ENCODE peak calls at places on chromosomes 13 and 19, in seven cellular contexts. U is Caco-2, P is neural crest cell, Y is breast epithelium, X is left ventricle myocardium inferior, H is thoracic aorta, T is GM20000. M is an unnamed sample.

GRCh38 chr19:8569066-8569761 is 8.0 kb downstream of the MYO1F start:
- DNase-seq in U (no peak), T (peak), P (no peak), X (peak), H (no peak), Y (no peak), M (peak)

GRCh38 chr13:113371061-113371460 is 7.1 kb upstream of the GRTP1 start:
- DNase-seq in U (no peak), P (no peak), X (no peak), H (no peak), T (no peak), Y (no peak), M (no peak)

GRCh38 chr13:27534108-27534975 is 84.0 kb upstream of the MTIF3 start:
- DNase-seq in P (no peak), H (no peak), X (no peak), T (no peak), Y (no peak), U (no peak), M (no peak)

GRCh38 chr19:3387645-3388589 is 21.5 kb downstream of the NFIC start:
- DNase-seq in T (no peak), Y (peak), U (no peak), X (peak), P (no peak), H (no peak), M (no peak)

GRCh38 chr13:22325761-22326160 is 654.9 kb downstream of the FGF9 start:
- DNase-seq in P (no peak), X (no peak), Y (no peak), U (no peak), H (no peak), T (no peak), M (no peak)

GRCh38 chr13:97302611-97303010 is 80.5 kb downstream of the MBNL2 start:
- DNase-seq in X (no peak), P (no peak), T (no peak), Y (no peak), U (no peak), H (no peak), M (no peak)

GRCh38 chr19:2381151-2381822 is 21.2 kb downstream of the TMPRSS9 start:
- DNase-seq in H (no peak), U (no peak), T (no peak), X (no peak), P (peak), Y (no peak), M (no peak)

GRCh38 chr19:38304352-38304865 is 358 bp downstream of the C19orf33 start:
- DNase-seq in P (no peak), X (no peak), T (no peak), H (no peak), Y (no peak), U (no peak), M (no peak)

GRCh38 chr13:100338265-100338664 is 249.4 kb downstream of the PCCA start:
- DNase-seq in H (no peak), X (no peak), P (no peak), Y (no peak), U (no peak), T (no peak), M (no peak)

GRCh38 chr13:25214371-25215252 is 42.5 kb upstream of the AMER2 start:
- DNase-seq in H (no peak), P (no peak), T (no peak), U (peak), Y (no peak), X (no peak), M (no peak)

GRCh38 chr13:48594080-48594815 is 59.5 kb upstream of the CYSLTR2 start:
- DNase-seq in Y (no peak), X (no peak), H (no peak), P (no peak), U (no peak), T (no peak), M (no peak)

GRCh38 chr13:97005631-97006262 is 11.5 kb upstream of the OXGR1 start:
- DNase-seq in P (no peak), Y (no peak), H (no peak), U (no peak), T (no peak), X (no peak), M (no peak)

GRCh38 chr13:75308222-75308621 is 173.7 kb downstream of the TBC1D4 start:
- DNase-seq in Y (no peak), P (no peak), X (no peak), H (no peak), T (no peak), U (no peak), M (no peak)

GRCh38 chr19:28633223-28634030 is 579.5 kb downstream of the UQCRFS1 start:
- DNase-seq in P (peak), X (no peak), U (peak), Y (no peak), H (no peak), T (peak), M (no peak)

GRCh38 chr13:83498486-83499190 is 383.6 kb downstream of the SLITRK1 start:
- DNase-seq in H (no peak), P (no peak), U (no peak), Y (no peak), X (no peak), T (no peak), M (no peak)

GRCh38 chr13:33262069-33262487 is 23.5 kb downstream of the STARD13 start:
- DNase-seq in H (no peak), X (no peak), P (no peak), Y (no peak), T (no peak), U (no peak), M (no peak)

GRCh38 chr19:12841094-12841493 is 2.8 kb downstream of the MAST1 start:
- DNase-seq in U (no peak), T (no peak), X (no peak), P (peak), Y (no peak), H (no peak), M (no peak)

GRCh38 chr19:661427-662196 is 1.4 kb downstream of the RNF126 start:
- DNase-seq in X (no peak), U (no peak), Y (no peak), T (peak), P (no peak), H (no peak), M (no peak)

GRCh38 chr13:84845875-84846619 is 953.2 kb downstream of the SLITRK6 start:
- DNase-seq in H (no peak), P (no peak), Y (no peak), X (no peak), U (no peak), T (no peak), M (no peak)

GRCh38 chr13:59689057-59689456 is 474.7 kb downstream of the DIAPH3 start:
- DNase-seq in Y (no peak), T (no peak), P (no peak), U (no peak), X (no peak), H (no peak), M (no peak)

GRCh38 chr19:43408043-43408442 is 6.6 kb upstream of the TEX101 start:
- DNase-seq in U (no peak), X (no peak), P (no peak), H (no peak), T (no peak), Y (no peak), M (no peak)

GRCh38 chr13:95809429-95809828 is 132.5 kb downstream of the DNAJC3 start:
- DNase-seq in H (no peak), P (no peak), X (no peak), T (no peak), U (no peak), Y (no peak), M (no peak)

GRCh38 chr19:33193864-33194362 is at the start of gene LRP3:
- DNase-seq in H (no peak), Y (no peak), P (peak), X (peak), U (peak), T (no peak), M (no peak)

GRCh38 chr13:112685856-112686255 is 4.0 kb upstream of the ATP11A start:
- DNase-seq in P (no peak), U (no peak), T (no peak), H (no peak), X (no peak), Y (no peak), M (no peak)

GRCh38 chr13:46571189-46571901 is 18.4 kb downstream of the LRCH1 start:
- DNase-seq in H (no peak), U (no peak), P (no peak), T (no peak), Y (no peak), X (no peak), M (no peak)

GRCh38 chr13:80105350-80105749 is 235.6 kb downstream of the SPRY2 start:
- DNase-seq in T (no peak), Y (no peak), H (no peak), X (no peak), P (no peak), U (no peak), M (no peak)

GRCh38 chr19:15216363-15216762 is 15.6 kb upstream of the NOTCH3 start:
- DNase-seq in X (no peak), U (peak), Y (no peak), H (no peak), T (no peak), P (no peak), M (no peak)

GRCh38 chr19:15213715-15214381 is 13.1 kb upstream of the NOTCH3 start:
- DNase-seq in H (peak), X (peak), P (no peak), U (no peak), Y (no peak), T (no peak), M (no peak)

GRCh38 chr19:15210323-15210774 is 9.6 kb upstream of the NOTCH3 start:
- DNase-seq in P (no peak), Y (no peak), X (peak), U (no peak), H (peak), T (no peak), M (peak)

GRCh38 chr19:15218501-15218900 is 13.7 kb downstream of the EPHX3 start:
- DNase-seq in T (no peak), Y (no peak), U (no peak), H (no peak), P (no peak), X (no peak), M (no peak)

GRCh38 chr19:15212682-15213081 is 11.9 kb upstream of the NOTCH3 start:
- DNase-seq in H (no peak), X (no peak), P (no peak), T (no peak), U (no peak), Y (no peak), M (no peak)
- TF ChIP-seq CTCF in H (no peak), X (no peak), P (no peak), T (no peak), U (no peak), Y (no peak), M (no peak)

GRCh38 chr13:72804301-72804700 is 22.4 kb downstream of the PIBF1 start:
- DNase-seq in H (no peak), T (no peak), X (no peak), Y (no peak), P (no peak), U (peak), M (no peak)

GRCh38 chr13:72808917-72809500 is 27.1 kb downstream of the PIBF1 start:
- DNase-seq in Y (no peak), H (no peak), P (no peak), T (peak), U (no peak), X (no peak), M (no peak)

GRCh38 chr13:72805663-72806341 is 23.9 kb downstream of the PIBF1 start:
- DNase-seq in H (no peak), X (no peak), P (no peak), T (no peak), U (no peak), Y (no peak), M (no peak)
- TF ChIP-seq CTCF in H (no peak), X (no peak), P (no peak), T (no peak), U (no peak), Y (no peak), M (no peak)

DNA sequence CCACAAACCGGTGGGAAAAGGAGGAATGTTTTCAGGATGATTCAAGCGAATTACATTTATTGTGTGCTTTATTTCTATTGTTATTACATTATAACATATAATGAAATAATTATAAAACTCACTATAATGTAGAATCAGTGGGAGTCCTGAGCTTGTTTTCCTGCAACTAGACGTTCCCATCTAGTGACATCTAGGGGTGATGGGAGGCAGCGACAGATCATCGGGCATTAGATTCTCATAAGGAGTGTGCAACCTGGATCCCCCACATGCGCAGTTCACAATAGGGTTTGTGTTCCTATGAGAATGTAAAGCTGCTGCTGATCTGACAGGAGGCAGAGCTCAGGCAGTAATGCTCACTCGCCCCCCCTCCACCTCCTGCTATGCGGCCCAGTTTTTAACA is 54.5 kb downstream of the SPTBN4 start:
- DNase-seq in H (no peak), P (no peak), X (no peak), T (no peak), Y (no peak), U (no peak), M (no peak)
- TF ChIP-seq CTCF in H (no peak), P (no peak), X (peak), T (peak), Y (no peak), U (peak), M (no peak)

GRCh38 chr19:35287713-35288112 is 4.2 kb upstream of the MAG start:
- DNase-seq in X (no peak), P (no peak), T (no peak), H (no peak), Y (no peak), U (no peak), M (no peak)

GRCh38 chr19:35291259-35291658 is 702 bp upstream of the MAG start:
- DNase-seq in H (no peak), Y (no peak), T (no peak), P (no peak), X (no peak), U (no peak), M (no peak)

GRCh38 chr19:35288331-35288730 is 3.6 kb upstream of the MAG start:
- DNase-seq in P (no peak), H (no peak), U (no peak), X (no peak), T (no peak), Y (no peak), M (no peak)

GRCh38 chr19:35290381-35291135 is 1.4 kb upstream of the MAG start:
- DNase-seq in Y (no peak), U (no peak), T (no peak), H (no peak), P (no peak), X (no peak), M (no peak)

DNA sequence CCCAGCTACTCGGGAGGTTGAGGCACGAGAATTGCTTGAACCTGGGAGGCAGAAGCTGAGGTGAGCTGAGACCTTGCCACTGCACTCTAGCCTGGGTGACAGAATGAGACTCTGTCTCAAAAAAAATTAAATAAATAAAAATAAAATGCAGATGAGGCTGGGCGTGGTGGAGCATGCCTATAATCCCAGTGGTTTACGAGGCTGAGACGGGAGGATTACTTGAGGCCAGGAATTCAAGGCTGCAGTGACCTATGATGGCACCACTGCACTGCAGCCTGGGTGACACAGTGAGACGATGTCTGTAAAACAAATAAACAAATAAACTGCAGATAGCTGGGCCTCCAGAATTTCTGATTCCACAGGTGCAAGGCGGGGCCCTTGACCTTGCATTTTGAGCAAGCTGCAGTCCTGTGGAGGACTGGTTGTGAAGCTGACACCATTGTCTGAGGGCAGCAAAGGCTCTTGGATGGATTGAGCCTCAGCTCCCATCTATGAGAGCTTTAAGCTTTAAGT is 3.1 kb upstream of the MAG start:
- DNase-seq in T (no peak), U (no peak), Y (no peak), X (no peak), P (no peak), H (no peak), M (no peak)
- TF ChIP-seq CTCF in T (no peak), U (no peak), Y (no peak), X (no peak), P (no peak), H (no peak), M (no peak)

M was measured in CD14-positive monocyte.